ENCODE peak calls at places on chromosome 4, in nine cellular contexts. Y is OCI-LY7, X is heart left ventricle, P is GM06990, T is colonic mucosa, H is right atrium auricular region, B is tibial artery, J is breast epithelium, N is tibial nerve. F is an unnamed sample.
A peak's percentile ranks its signal among the peaks of the same experiment; 100 is the strongest.

GRCh38 chr4:178553201-178553600 is 1111.0 kb upstream of the AGA start:
- DNase-seq in Y (no peak), X (no peak), P (no peak), T (no peak), H (no peak), B (no peak), J (no peak), N (no peak), F (no peak)

GRCh38 chr4:141158219-141158618 is 24.9 kb upstream of the RNF150 start:
- DNase-seq in Y (peak; percentile 38), X (no peak), P (no peak), T (no peak), H (no peak), B (no peak), J (no peak), N (no peak), F (no peak)

GRCh38 chr4:70895846-70896435 is 6.2 kb upstream of the MOB1B start:
- DNase-seq in Y (peak; percentile 30), X (no peak), P (no peak), T (no peak), H (no peak), B (no peak), J (no peak), N (no peak), F (no peak)

GRCh38 chr4:127995776-127996175 is 30.6 kb downstream of the ABHD18 start:
- DNase-seq in Y (no peak), X (no peak), P (no peak), T (no peak), H (no peak), B (no peak), J (no peak), N (no peak), F (no peak)

GRCh38 chr4:53601251-53601764 is 10.0 kb upstream of the LNX1 start:
- DNase-seq in Y (peak; percentile 56), X (peak; percentile 33), P (peak; percentile 45), T (peak; percentile 45), H (no peak), B (no peak), J (peak; percentile 65), N (peak; percentile 35), F (no peak)

GRCh38 chr4:45855857-45856256 is 268.0 kb downstream of the GABRG1 start:
- DNase-seq in Y (no peak), X (no peak), P (no peak), T (no peak), H (no peak), B (no peak), J (no peak), N (no peak), F (no peak)

GRCh38 chr4:95091272-95091671 is 333.5 kb downstream of the BMPR1B start:
- DNase-seq in Y (peak; percentile 34), X (no peak), P (no peak), T (no peak), H (no peak), B (no peak), J (no peak), N (no peak), F (no peak)

GRCh38 chr4:16952462-16952871 is 54.0 kb upstream of the LDB2 start:
- DNase-seq in Y (no peak), X (no peak), P (no peak), T (no peak), H (no peak), B (no peak), J (no peak), N (no peak), F (no peak)

GRCh38 chr4:15034071-15034764 is 31.9 kb downstream of the CPEB2 start:
- DNase-seq in Y (no peak), X (no peak), P (no peak), T (no peak), H (no peak), B (no peak), J (no peak), N (no peak), F (no peak)

GRCh38 chr4:1055721-1056590 is 44.5 kb downstream of the FGFRL1 start:
- DNase-seq in Y (peak; percentile 80), X (no peak), P (peak; percentile 73), T (no peak), H (no peak), B (peak; percentile 48), J (peak; percentile 51), N (no peak), F (no peak)

GRCh38 chr4:151260526-151260925 is 16.4 kb upstream of the PRSS48 start:
- DNase-seq in Y (no peak), X (no peak), P (no peak), T (no peak), H (no peak), B (no peak), J (no peak), N (no peak), F (no peak)

GRCh38 chr4:61276034-61276433 is 75.9 kb downstream of the ADGRL3 start:
- DNase-seq in Y (no peak), X (no peak), P (no peak), T (no peak), H (no peak), B (no peak), J (no peak), N (no peak), F (no peak)

GRCh38 chr4:113756005-113756410 is 5.5 kb downstream of the CAMK2D start:
- DNase-seq in Y (peak; percentile 31), X (no peak), P (peak; percentile 22), T (no peak), H (no peak), B (no peak), J (no peak), N (no peak), F (no peak)

GRCh38 chr4:110003401-110004187 is 90.9 kb downstream of the EGF start:
- DNase-seq in Y (no peak), X (no peak), P (no peak), T (no peak), H (no peak), B (no peak), J (no peak), N (no peak), F (no peak)

GRCh38 chr4:118032691-118033090 is 1.6 kb upstream of the NDST3 start:
- DNase-seq in Y (no peak), X (no peak), P (no peak), T (no peak), H (no peak), B (no peak), J (no peak), N (no peak), F (no peak)

GRCh38 chr4:81712714-81713113 is 241.0 kb upstream of the RASGEF1B start:
- DNase-seq in Y (peak; percentile 11), X (no peak), P (no peak), T (no peak), H (no peak), B (no peak), J (no peak), N (no peak), F (no peak)

GRCh38 chr4:98092833-98093439 is 50.3 kb downstream of the STPG2 start:
- DNase-seq in Y (peak; percentile 24), X (no peak), P (no peak), T (no peak), H (no peak), B (no peak), J (no peak), N (no peak), F (no peak)

GRCh38 chr4:107721436-107722090 is 1.5 kb upstream of the PAPSS1 start:
- DNase-seq in Y (peak; percentile 77), X (no peak), P (peak; percentile 50), T (peak; percentile 41), H (no peak), B (no peak), J (no peak), N (no peak), F (no peak)

GRCh38 chr4:71468086-71468485 is 129.3 kb downstream of the SLC4A4 start:
- DNase-seq in Y (no peak), X (no peak), P (no peak), T (no peak), H (no peak), B (no peak), J (no peak), N (no peak), F (no peak)

GRCh38 chr4:94995684-94996394 is 238.1 kb downstream of the BMPR1B start:
- DNase-seq in Y (no peak), X (peak; percentile 67), P (no peak), T (no peak), H (no peak), B (peak; percentile 65), J (no peak), N (no peak), F (no peak)

DNA sequence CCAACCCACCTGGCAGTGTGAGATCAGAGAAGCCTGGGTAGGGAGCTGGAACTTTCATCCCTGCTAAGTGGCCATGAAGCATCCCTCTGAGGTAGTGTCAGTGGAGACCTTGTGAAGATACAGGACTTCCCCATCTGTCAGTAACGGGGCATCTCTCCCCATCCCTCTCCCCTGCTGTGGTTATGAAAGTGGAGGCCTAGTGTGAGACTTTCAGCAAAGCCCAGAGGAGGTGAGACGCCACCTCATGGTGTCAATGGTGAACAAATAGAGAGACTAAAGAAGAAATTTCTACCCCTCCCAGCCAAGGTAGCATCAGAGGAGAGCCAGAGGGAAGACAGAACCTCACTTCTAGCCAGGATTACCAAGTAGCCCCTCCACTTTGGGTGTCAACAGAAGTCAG is 150.2 kb downstream of the VEGFC start:
- DNase-seq in Y (no peak), X (no peak), P (peak; percentile 5), T (no peak), H (no peak), B (no peak), J (no peak), N (no peak), F (no peak)
- TF ChIP-seq CTCF in Y (no peak), X (no peak), P (peak; percentile 33), T (no peak), H (no peak), B (no peak), J (no peak), N (no peak), F (no peak)

GRCh38 chr4:23455482-23455881 is 434.4 kb downstream of the PPARGC1A start:
- DNase-seq in Y (peak; percentile 9), X (no peak), P (no peak), T (peak; percentile 28), H (no peak), B (no peak), J (no peak), N (no peak), F (no peak)
- TF ChIP-seq CTCF in Y (peak; percentile 52), X (no peak), P (no peak), T (no peak), H (peak; percentile 8), B (no peak), J (no peak), N (no peak), F (peak; percentile 45)

GRCh38 chr4:20428410-20429160 is 176.9 kb downstream of the SLIT2 start:
- DNase-seq in Y (peak; percentile 16), X (no peak), P (no peak), T (no peak), H (no peak), B (no peak), J (no peak), N (no peak), F (no peak)
- TF ChIP-seq CTCF in Y (peak; percentile 70), X (no peak), P (peak; percentile 17), T (no peak), H (no peak), B (no peak), J (no peak), N (peak; percentile 42), F (peak; percentile 16)

DNA sequence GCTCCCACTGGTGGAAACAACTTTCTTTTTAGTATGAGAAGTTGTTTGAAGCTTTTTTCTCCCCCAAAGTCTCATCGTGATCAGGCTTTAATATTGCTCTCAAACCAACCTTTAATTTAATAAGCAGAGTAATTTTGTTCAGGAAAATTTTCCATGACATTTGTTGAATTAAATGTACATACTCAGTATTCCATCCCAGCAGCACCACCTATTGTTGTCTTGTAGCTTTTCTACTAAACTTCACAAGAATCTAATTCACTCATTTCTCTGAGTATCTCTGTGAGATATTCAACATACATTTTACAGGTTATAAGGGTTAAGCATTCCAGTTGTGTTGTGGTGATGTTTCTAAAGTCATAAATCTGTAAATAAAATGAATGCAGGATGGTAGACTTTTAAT is 218.3 kb upstream of the HAND2 start:
- DNase-seq in Y (no peak), X (no peak), P (no peak), T (no peak), H (no peak), B (no peak), J (no peak), N (no peak), F (no peak)
- TF ChIP-seq CTCF in Y (no peak), X (peak; percentile 22), P (no peak), T (no peak), H (no peak), B (peak; percentile 39), J (no peak), N (no peak), F (no peak)